ENCODE peak calls at places on chromosome 1, in ten cellular contexts. Y, S, X, P, F, I, H, M, B and J are unnamed samples.

GRCh38 chr1:51736702-51737101 is 119.8 kb downstream of the OSBPL9 start:
- DNase-seq in Y (no peak), S (peak; percentile 79), X (no peak), P (no peak), F (peak; percentile 77), I (peak; percentile 61), H (no peak), M (no peak), B (peak; percentile 75), J (no peak)

GRCh38 chr1:242788771-242789170 is 264.3 kb upstream of the PLD5 start:
- DNase-seq in Y (no peak), S (no peak), X (no peak), P (no peak), F (no peak), I (no peak), H (no peak), M (no peak), B (no peak), J (no peak)

GRCh38 chr1:90211101-90211500 is 216.2 kb downstream of the ZNF326 start:
- DNase-seq in Y (no peak), S (no peak), X (no peak), P (no peak), F (no peak), I (no peak), H (no peak), M (no peak), B (peak; percentile 9), J (no peak)

GRCh38 chr1:179129702-179130473 is 48.0 kb downstream of the TOR3A start:
- DNase-seq in Y (no peak), S (no peak), X (no peak), P (no peak), F (peak; percentile 47), I (no peak), H (no peak), M (no peak), B (peak; percentile 45), J (no peak)

GRCh38 chr1:229452956-229453801 is 19.3 kb upstream of the ACTA1 start:
- DNase-seq in Y (no peak), S (peak; percentile 47), X (no peak), P (no peak), F (peak; percentile 50), I (peak; percentile 52), H (peak; percentile 44), M (no peak), B (peak; percentile 54), J (no peak)

GRCh38 chr1:116990612-116991151 is 10.9 kb upstream of the CD101 start:
- DNase-seq in Y (no peak), S (peak; percentile 99), X (peak; percentile 89), P (no peak), F (peak; percentile 43), I (no peak), H (no peak), M (no peak), B (peak; percentile 86), J (no peak)

GRCh38 chr1:186930248-186930647 is 101.5 kb downstream of the PLA2G4A start:
- DNase-seq in Y (no peak), S (no peak), X (no peak), P (no peak), F (peak; percentile 58), I (no peak), H (no peak), M (no peak), B (no peak), J (no peak)

GRCh38 chr1:227937031-227937430 is 10.7 kb downstream of the WNT9A start:
- DNase-seq in Y (no peak), S (no peak), X (no peak), P (no peak), F (no peak), I (peak; percentile 59), H (no peak), M (no peak), B (no peak), J (no peak)

GRCh38 chr1:91499904-91500755 is 521 bp upstream of the CDC7 start:
- DNase-seq in Y (no peak), S (no peak), X (no peak), P (no peak), F (no peak), I (no peak), H (peak; percentile 3), M (no peak), B (no peak), J (no peak)

GRCh38 chr1:91501527-91501859 is 842 bp downstream of the CDC7 start:
- DNase-seq in Y (no peak), S (peak; percentile 57), X (no peak), P (no peak), F (peak; percentile 32), I (no peak), H (no peak), M (no peak), B (peak; percentile 48), J (no peak)

GRCh38 chr1:91502138-91502881 is 1.7 kb downstream of the CDC7 start:
- DNase-seq in Y (no peak), S (no peak), X (no peak), P (no peak), F (no peak), I (peak; percentile 3), H (no peak), M (no peak), B (no peak), J (no peak)

GRCh38 chr1:91499346-91499745 is 1.3 kb upstream of the CDC7 start:
- DNase-seq in Y (no peak), S (no peak), X (no peak), P (no peak), F (no peak), I (no peak), H (no peak), M (no peak), B (no peak), J (no peak)

DNA sequence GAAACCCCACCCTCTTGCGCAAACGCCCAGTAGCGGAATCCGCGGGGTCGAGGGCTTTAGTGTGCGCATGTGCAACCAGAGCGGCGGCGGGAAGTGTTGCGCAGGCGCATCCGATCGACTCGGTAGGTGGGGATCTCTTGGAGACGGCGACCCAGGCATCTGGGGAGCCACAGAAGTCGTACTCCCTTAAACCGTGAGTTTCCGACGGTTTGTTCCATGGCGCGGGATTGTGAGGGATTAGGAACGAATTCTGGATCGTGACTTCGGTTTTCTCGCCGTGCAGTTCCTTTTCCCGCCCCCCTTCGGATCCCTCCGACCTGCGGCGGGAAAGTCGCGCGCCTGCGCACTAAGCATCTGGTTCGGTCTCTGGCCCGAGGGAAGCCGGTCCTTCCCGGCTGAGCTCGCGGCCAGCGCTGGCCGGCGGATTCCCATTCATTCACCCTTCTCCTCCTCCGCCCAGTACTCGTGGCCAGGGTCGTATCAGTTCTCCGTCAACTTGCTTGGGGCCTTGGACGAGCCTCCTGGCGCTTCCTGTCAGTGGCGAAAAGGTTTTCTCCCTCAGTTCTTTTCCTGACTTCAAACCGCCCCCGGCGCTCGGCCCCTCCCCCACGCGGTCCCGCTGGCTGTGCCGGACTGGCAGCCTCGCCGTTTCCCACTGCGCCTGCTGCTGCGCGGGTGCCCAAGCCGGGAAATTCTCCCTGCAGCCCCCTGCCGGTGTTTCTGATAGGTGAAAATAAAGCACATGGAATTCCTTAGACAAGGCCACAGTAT is at the start of gene CDC7:
- DNase-seq in Y (peak; percentile 93), S (peak; percentile 96), X (peak; percentile 93), P (peak; percentile 92), F (peak; percentile 87), I (peak; percentile 87), H (peak; percentile 96), M (peak; percentile 75), B (peak; percentile 86), J (peak; percentile 90)
- TF ChIP-seq CTCF in Y (peak; percentile 81), S (peak; percentile 47), X (peak; percentile 57), P (no peak), F (peak; percentile 40), I (peak; percentile 62), H (peak; percentile 72), M (no peak), B (peak; percentile 26), J (peak; percentile 77)

GRCh38 chr1:209883341-209883971 is 54.6 kb upstream of the SYT14 start:
- DNase-seq in Y (no peak), S (peak; percentile 68), X (no peak), P (no peak), F (peak; percentile 89), I (peak; percentile 6), H (peak; percentile 14), M (no peak), B (no peak), J (no peak)
- TF ChIP-seq CTCF in Y (peak; percentile 30), S (peak; percentile 9), X (no peak), P (no peak), F (no peak), I (no peak), H (no peak), M (no peak), B (no peak), J (no peak)

GRCh38 chr1:94668528-94668927 is 127.0 kb upstream of the F3 start:
- DNase-seq in Y (no peak), S (no peak), X (no peak), P (no peak), F (no peak), I (no peak), H (no peak), M (no peak), B (no peak), J (no peak)

GRCh38 chr1:94672001-94672400 is 130.4 kb upstream of the F3 start:
- DNase-seq in Y (no peak), S (no peak), X (no peak), P (no peak), F (no peak), I (no peak), H (no peak), M (no peak), B (no peak), J (no peak)

GRCh38 chr1:94669213-94669612 is 127.7 kb upstream of the F3 start:
- DNase-seq in Y (no peak), S (peak; percentile 21), X (no peak), P (no peak), F (peak; percentile 42), I (no peak), H (no peak), M (no peak), B (no peak), J (no peak)

GRCh38 chr1:94667716-94668282 is 126.2 kb upstream of the F3 start:
- DNase-seq in Y (no peak), S (no peak), X (no peak), P (no peak), F (no peak), I (no peak), H (no peak), M (no peak), B (no peak), J (no peak)

GRCh38 chr1:94670273-94670672 is 128.7 kb upstream of the F3 start:
- DNase-seq in Y (no peak), S (no peak), X (no peak), P (no peak), F (peak; percentile 34), I (no peak), H (no peak), M (no peak), B (no peak), J (no peak)
- TF ChIP-seq CTCF in Y (no peak), S (no peak), X (no peak), P (no peak), F (no peak), I (no peak), H (no peak), M (no peak), B (no peak), J (no peak)

DNA sequence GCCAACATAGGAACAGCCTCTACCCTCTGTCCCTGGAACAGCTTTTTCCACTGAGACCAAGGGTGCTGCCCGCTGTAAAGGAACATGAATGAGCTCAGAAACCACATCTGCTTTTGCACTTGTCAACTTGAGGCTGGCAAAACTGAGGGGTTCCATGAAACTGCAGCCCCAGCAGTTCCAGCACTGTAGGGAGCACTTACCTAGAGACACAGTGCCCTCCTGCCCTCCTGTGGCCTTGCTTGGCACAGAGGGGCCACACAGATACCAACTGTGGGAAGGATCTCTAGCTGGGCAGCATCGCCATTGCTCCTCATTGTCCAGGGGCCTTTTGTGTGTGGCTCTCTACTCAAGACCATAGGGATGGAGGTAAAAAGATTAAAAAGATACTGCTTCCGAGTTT is 51.6 kb downstream of the ITPKB start:
- DNase-seq in Y (no peak), S (no peak), X (no peak), P (no peak), F (no peak), I (no peak), H (no peak), M (no peak), B (no peak), J (no peak)
- TF ChIP-seq CTCF in Y (no peak), S (no peak), X (peak; percentile 60), P (no peak), F (no peak), I (peak; percentile 45), H (no peak), M (peak; percentile 65), B (peak; percentile 4), J (no peak)